ENCODE peak calls at places on chromosome 5, in ten cellular contexts. J is right atrium auricular region, I is nephron progenitor cell, X is astrocyte, R is MCF 10A, O is foreskin fibroblast, Z is bronchial epithelial cell, B is tibial nerve, D is GM13976, S is uterus. H is an unnamed sample.

GRCh38 chr5:78345485-78345884 is 14.9 kb upstream of the SCAMP1 start:
- DNase-seq in J (no peak), R (peak; percentile 12), S (no peak), D (no peak), X (peak; percentile 44), Z (peak; percentile 37), O (peak; percentile 56), I (no peak), B (no peak), H (no peak)

GRCh38 chr5:150177721-150178120 is 11.1 kb downstream of the CDX1 start:
- DNase-seq in D (no peak), R (no peak), O (no peak), I (no peak), Z (no peak), S (no peak), X (no peak), B (no peak), J (no peak), H (no peak)

GRCh38 chr5:40446910-40447309 is 232.8 kb upstream of the PTGER4 start:
- DNase-seq in S (no peak), B (no peak), I (no peak), O (peak; percentile 84), R (peak; percentile 85), J (no peak), D (no peak), Z (peak; percentile 98), X (peak; percentile 51), H (no peak)

GRCh38 chr5:112583166-112583565 is 154.5 kb upstream of the APC start:
- DNase-seq in X (no peak), S (no peak), J (no peak), B (no peak), D (no peak), O (no peak), R (no peak), Z (no peak), I (no peak), H (no peak)

GRCh38 chr5:59496524-59497134 is 396.9 kb downstream of the PDE4D start:
- DNase-seq in D (no peak), J (no peak), X (no peak), I (peak; percentile 8), B (no peak), R (peak; percentile 38), O (no peak), S (no peak), Z (no peak), H (no peak)

GRCh38 chr5:159417170-159417569 is 86.9 kb upstream of the IL12B start:
- DNase-seq in Z (no peak), B (no peak), X (no peak), S (no peak), J (no peak), R (no peak), I (no peak), D (no peak), O (no peak), H (no peak)

GRCh38 chr5:57172466-57172961 is 1.3 kb upstream of the GPBP1 start:
- DNase-seq in B (no peak), I (no peak), O (no peak), D (no peak), Z (peak; percentile 55), J (no peak), X (no peak), R (peak; percentile 20), S (no peak), H (peak; percentile 57)

GRCh38 chr5:345404-346195 is 24.1 kb downstream of the AHRR start:
- DNase-seq in I (no peak), S (no peak), B (no peak), X (no peak), Z (no peak), J (peak; percentile 38), O (peak; percentile 27), D (no peak), R (no peak), H (peak; percentile 79)

DNA sequence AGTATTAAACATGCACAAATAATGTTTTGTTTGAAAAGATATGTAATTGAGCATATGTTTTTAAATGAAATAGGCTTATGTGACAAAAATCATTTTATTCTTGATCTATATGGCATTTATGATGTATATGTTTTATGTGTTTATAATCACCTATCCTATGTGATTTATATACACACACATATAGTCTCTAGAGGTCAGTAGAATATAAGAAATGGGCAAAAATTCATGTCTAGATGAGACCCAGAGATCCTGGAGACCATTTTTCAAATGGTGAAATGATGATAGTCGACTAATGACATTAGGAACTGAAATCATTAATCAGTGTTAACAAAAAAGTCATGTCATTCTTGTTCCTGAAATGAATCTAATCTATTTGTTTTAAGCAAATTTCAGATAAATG is 709.2 kb upstream of the WWC1 start:
- DNase-seq in I (no peak), J (no peak), R (peak; percentile 52), X (no peak), D (no peak), B (no peak), O (no peak), Z (peak; percentile 58), S (no peak), H (no peak)
- TF ChIP-seq CTCF in I (no peak), J (no peak), R (peak; percentile 68), X (peak; percentile 24), D (no peak), B (no peak), O (no peak), Z (no peak), S (no peak), H (peak; percentile 65)

GRCh38 chr5:93299596-93300308 is 281.3 kb downstream of the NR2F1-AS1 start:
- DNase-seq in R (no peak), S (no peak), X (peak; percentile 64), Z (no peak), D (no peak), O (no peak), I (peak; percentile 31), J (no peak), B (no peak), H (no peak)
- TF ChIP-seq CTCF in R (no peak), S (no peak), X (no peak), Z (no peak), D (no peak), O (no peak), I (no peak), J (no peak), B (no peak), H (no peak)

GRCh38 chr5:132653716-132654115 is 4.3 kb upstream of the IL13 start:
- DNase-seq in R (no peak), B (no peak), S (no peak), J (no peak), O (no peak), D (no peak), Z (no peak), X (no peak), I (no peak), H (peak; percentile 30)

GRCh38 chr5:132657676-132658382 is at the start of gene IL13:
- DNase-seq in R (no peak), Z (no peak), S (no peak), I (no peak), O (no peak), B (no peak), J (no peak), D (no peak), X (no peak), H (peak; percentile 40)

GRCh38 chr5:132658383-132659302 is 670 bp downstream of the IL13 start:
- DNase-seq in D (no peak), X (no peak), Z (no peak), I (no peak), O (no peak), R (no peak), J (no peak), S (no peak), B (no peak), H (peak; percentile 53)

GRCh38 chr5:132656774-132657355 is 1.1 kb upstream of the IL13 start:
- DNase-seq in Z (no peak), X (no peak), S (no peak), D (peak; percentile 37), B (no peak), J (no peak), R (no peak), O (no peak), I (no peak), H (peak; percentile 69)

DNA sequence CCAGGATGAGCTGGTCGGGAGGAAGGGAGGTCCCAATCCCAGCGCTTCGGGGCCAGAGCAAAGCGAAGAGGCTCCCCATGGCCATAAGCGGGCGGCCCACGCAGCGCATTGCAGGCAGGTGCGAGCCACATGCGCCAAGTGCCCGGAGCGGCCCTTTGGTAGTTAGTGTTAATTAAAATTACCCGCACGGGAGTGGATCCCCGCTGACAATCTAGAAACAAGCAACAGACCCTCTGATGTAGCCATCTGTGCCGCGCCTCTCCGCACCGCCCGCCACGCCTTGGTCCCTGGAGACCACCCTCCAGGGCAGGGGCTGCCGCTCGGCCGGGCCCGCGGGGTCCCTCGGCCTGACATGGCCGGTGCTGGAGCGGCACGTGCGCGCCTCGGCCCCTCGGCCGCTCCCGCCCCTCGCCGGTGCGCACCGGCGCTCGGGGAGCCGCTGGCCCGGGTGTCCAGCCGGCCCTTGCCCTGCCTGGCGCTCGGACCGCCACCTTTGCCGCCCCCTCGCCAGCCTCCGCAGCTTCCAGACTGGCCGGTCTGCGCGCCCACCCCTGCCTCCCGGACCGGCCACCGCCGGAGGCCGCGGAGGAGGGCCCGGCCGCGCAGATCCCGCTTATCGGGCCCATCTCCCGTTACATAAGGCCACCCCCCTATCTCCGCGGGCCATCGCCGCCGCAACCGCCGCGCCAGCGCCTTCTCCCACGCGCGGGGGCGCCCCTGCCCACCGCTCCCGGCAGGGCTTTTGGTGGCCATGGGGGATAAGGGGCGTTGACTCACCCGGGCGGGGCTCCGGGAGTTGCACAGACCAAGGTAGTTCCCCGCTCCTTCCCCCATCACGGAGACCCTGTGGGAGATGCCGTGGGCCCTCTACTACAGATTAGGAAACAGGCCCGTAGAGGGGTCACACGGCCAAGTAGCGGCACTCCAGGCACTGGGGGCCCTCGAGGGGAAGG is 1.9 kb upstream of the IL13 start:
- DNase-seq in D (peak; percentile 38), X (no peak), S (no peak), R (no peak), Z (no peak), I (peak; percentile 63), J (no peak), B (no peak), O (no peak), H (peak; percentile 82)
- TF ChIP-seq CTCF in D (peak; percentile 44), X (no peak), S (no peak), R (no peak), Z (peak; percentile 15), I (peak; percentile 6), J (no peak), B (no peak), O (peak; percentile 10), H (peak; percentile 32)

GRCh38 chr5:75052461-75053285 is at the start of gene GCNT4:
- DNase-seq in B (peak; percentile 16), I (peak; percentile 64), X (peak; percentile 38), Z (no peak), S (peak; percentile 28), O (peak; percentile 52), J (no peak), D (peak; percentile 55), R (peak; percentile 53), H (no peak)

GRCh38 chr5:75049581-75050274 is 2.6 kb downstream of the GCNT4 start:
- DNase-seq in D (peak; percentile 54), X (peak; percentile 23), Z (peak; percentile 79), J (no peak), S (peak; percentile 39), B (peak; percentile 33), R (peak; percentile 81), I (peak; percentile 31), O (peak; percentile 39), H (no peak)

GRCh38 chr5:75048457-75048953 is 3.9 kb downstream of the GCNT4 start:
- DNase-seq in R (no peak), S (no peak), B (no peak), I (no peak), O (peak; percentile 24), X (peak; percentile 71), D (peak; percentile 25), Z (no peak), J (no peak), H (no peak)

GRCh38 chr5:75051217-75051751 is 1.1 kb downstream of the GCNT4 start:
- DNase-seq in B (no peak), J (no peak), R (no peak), S (no peak), D (no peak), O (no peak), X (no peak), Z (no peak), I (peak; percentile 6), H (no peak)

GRCh38 chr5:75050415-75050814 is 1.9 kb downstream of the GCNT4 start:
- DNase-seq in O (no peak), S (no peak), I (peak; percentile 31), X (no peak), B (no peak), D (no peak), Z (no peak), R (peak; percentile 30), J (no peak), H (no peak)
- TF ChIP-seq CTCF in O (peak; percentile 34), S (no peak), I (no peak), X (peak; percentile 23), B (no peak), D (no peak), Z (peak; percentile 57), R (no peak), J (no peak), H (no peak)